ENCODE peak calls at places on chromosomes 13 and 19, in ten cellular contexts. One of them, this sample, is unnamed.

GRCh38 chr13:32448224-32448623 is 20.3 kb upstream of the N4BP2L1 start:
- DNase-seq in ELF-1: no peak
- DNase-seq in tibial nerve: no peak
- DNase-seq in amniotic stem cell: no peak
- DNase-seq in head of caudate nucleus: no peak
- DNase-seq in C1 segment of cervical spinal cord: no peak
- DNase-seq in DMS153: no peak
- DNase-seq in substantia nigra: no peak
- DNase-seq in AG08396: no peak
- DNase-seq in non-pigmented ciliary epithelial cell: no peak
- DNase-seq in this sample: no peak

GRCh38 chr19:46529622-46530451 is 34.2 kb upstream of the PNMA8B start:
- DNase-seq in ELF-1: peak
- DNase-seq in tibial nerve: peak
- DNase-seq in amniotic stem cell: peak
- DNase-seq in head of caudate nucleus: peak
- DNase-seq in C1 segment of cervical spinal cord: no peak
- DNase-seq in DMS153: peak
- DNase-seq in substantia nigra: peak
- DNase-seq in AG08396: peak
- DNase-seq in non-pigmented ciliary epithelial cell: no peak
- DNase-seq in this sample: no peak

GRCh38 chr13:91097269-91097668 is 250.2 kb upstream of the MIR17HG start:
- DNase-seq in ELF-1: no peak
- DNase-seq in tibial nerve: no peak
- DNase-seq in amniotic stem cell: no peak
- DNase-seq in head of caudate nucleus: no peak
- DNase-seq in C1 segment of cervical spinal cord: no peak
- DNase-seq in DMS153: no peak
- DNase-seq in substantia nigra: no peak
- DNase-seq in AG08396: no peak
- DNase-seq in non-pigmented ciliary epithelial cell: no peak
- DNase-seq in this sample: no peak

GRCh38 chr19:27770095-27770494 is 1442.9 kb downstream of the UQCRFS1 start:
- DNase-seq in ELF-1: no peak
- DNase-seq in tibial nerve: no peak
- DNase-seq in amniotic stem cell: no peak
- DNase-seq in head of caudate nucleus: no peak
- DNase-seq in C1 segment of cervical spinal cord: no peak
- DNase-seq in DMS153: no peak
- DNase-seq in substantia nigra: no peak
- DNase-seq in AG08396: no peak
- DNase-seq in non-pigmented ciliary epithelial cell: no peak
- DNase-seq in this sample: no peak

GRCh38 chr13:113562866-113563265 is 21.7 kb upstream of the TFDP1 start:
- DNase-seq in ELF-1: no peak
- DNase-seq in tibial nerve: no peak
- DNase-seq in amniotic stem cell: no peak
- DNase-seq in head of caudate nucleus: no peak
- DNase-seq in C1 segment of cervical spinal cord: no peak
- DNase-seq in DMS153: no peak
- DNase-seq in substantia nigra: no peak
- DNase-seq in AG08396: no peak
- DNase-seq in non-pigmented ciliary epithelial cell: no peak
- DNase-seq in this sample: no peak

GRCh38 chr13:32134991-32135390 is 103.4 kb downstream of the FRY start:
- DNase-seq in ELF-1: no peak
- DNase-seq in tibial nerve: no peak
- DNase-seq in amniotic stem cell: no peak
- DNase-seq in head of caudate nucleus: no peak
- DNase-seq in C1 segment of cervical spinal cord: no peak
- DNase-seq in DMS153: no peak
- DNase-seq in substantia nigra: no peak
- DNase-seq in AG08396: peak
- DNase-seq in non-pigmented ciliary epithelial cell: no peak
- DNase-seq in this sample: no peak

GRCh38 chr19:6041991-6042421 is 64.1 kb upstream of the RANBP3 start:
- DNase-seq in ELF-1: no peak
- DNase-seq in tibial nerve: no peak
- DNase-seq in amniotic stem cell: no peak
- DNase-seq in head of caudate nucleus: peak
- DNase-seq in C1 segment of cervical spinal cord: no peak
- DNase-seq in DMS153: no peak
- DNase-seq in substantia nigra: no peak
- DNase-seq in AG08396: no peak
- DNase-seq in non-pigmented ciliary epithelial cell: no peak
- DNase-seq in this sample: no peak

GRCh38 chr19:43820098-43820860 is 6.8 kb upstream of the ZNF283 start:
- DNase-seq in ELF-1: no peak
- DNase-seq in tibial nerve: no peak
- DNase-seq in amniotic stem cell: no peak
- DNase-seq in head of caudate nucleus: peak
- DNase-seq in C1 segment of cervical spinal cord: no peak
- DNase-seq in DMS153: no peak
- DNase-seq in substantia nigra: peak
- DNase-seq in AG08396: peak
- DNase-seq in non-pigmented ciliary epithelial cell: peak
- DNase-seq in this sample: no peak

GRCh38 chr19:10892256-10892655 is 20.9 kb downstream of the CARM1 start:
- DNase-seq in ELF-1: no peak
- DNase-seq in tibial nerve: no peak
- DNase-seq in amniotic stem cell: no peak
- DNase-seq in head of caudate nucleus: no peak
- DNase-seq in C1 segment of cervical spinal cord: no peak
- DNase-seq in DMS153: peak
- DNase-seq in substantia nigra: no peak
- DNase-seq in AG08396: no peak
- DNase-seq in non-pigmented ciliary epithelial cell: no peak
- DNase-seq in this sample: no peak

GRCh38 chr19:41877490-41877876 is 404 bp downstream of the CD79A start:
- DNase-seq in ELF-1: no peak
- DNase-seq in tibial nerve: no peak
- DNase-seq in amniotic stem cell: no peak
- DNase-seq in head of caudate nucleus: no peak
- DNase-seq in C1 segment of cervical spinal cord: no peak
- DNase-seq in DMS153: no peak
- DNase-seq in substantia nigra: no peak
- DNase-seq in AG08396: no peak
- DNase-seq in non-pigmented ciliary epithelial cell: no peak
- DNase-seq in this sample: no peak

GRCh38 chr13:71634605-71635443 is 232.2 kb downstream of the DACH1 start:
- DNase-seq in ELF-1: no peak
- DNase-seq in tibial nerve: no peak
- DNase-seq in amniotic stem cell: no peak
- DNase-seq in head of caudate nucleus: no peak
- DNase-seq in C1 segment of cervical spinal cord: no peak
- DNase-seq in DMS153: no peak
- DNase-seq in substantia nigra: no peak
- DNase-seq in AG08396: no peak
- DNase-seq in non-pigmented ciliary epithelial cell: no peak
- DNase-seq in this sample: no peak

GRCh38 chr19:10095948-10096614 is 6.4 kb downstream of the ANGPTL6 start:
- DNase-seq in ELF-1: peak
- DNase-seq in tibial nerve: peak
- DNase-seq in amniotic stem cell: peak
- DNase-seq in head of caudate nucleus: peak
- DNase-seq in C1 segment of cervical spinal cord: peak
- DNase-seq in DMS153: peak
- DNase-seq in substantia nigra: peak
- DNase-seq in AG08396: peak
- DNase-seq in non-pigmented ciliary epithelial cell: no peak
- DNase-seq in this sample: peak

GRCh38 chr19:46967578-46968018 is 52.0 kb upstream of the NPAS1 start:
- DNase-seq in ELF-1: no peak
- DNase-seq in tibial nerve: peak
- DNase-seq in amniotic stem cell: no peak
- DNase-seq in head of caudate nucleus: no peak
- DNase-seq in C1 segment of cervical spinal cord: no peak
- DNase-seq in DMS153: no peak
- DNase-seq in substantia nigra: no peak
- DNase-seq in AG08396: no peak
- DNase-seq in non-pigmented ciliary epithelial cell: no peak
- DNase-seq in this sample: no peak

GRCh38 chr13:48585456-48585840 is 52.6 kb upstream of the RCBTB2 start:
- DNase-seq in ELF-1: no peak
- DNase-seq in tibial nerve: no peak
- DNase-seq in amniotic stem cell: no peak
- DNase-seq in head of caudate nucleus: peak
- DNase-seq in C1 segment of cervical spinal cord: no peak
- DNase-seq in DMS153: no peak
- DNase-seq in substantia nigra: peak
- DNase-seq in AG08396: no peak
- DNase-seq in non-pigmented ciliary epithelial cell: no peak
- DNase-seq in this sample: no peak

GRCh38 chr13:49454388-49455015 is 10.4 kb downstream of the SETDB2 start:
- DNase-seq in ELF-1: no peak
- DNase-seq in tibial nerve: no peak
- DNase-seq in amniotic stem cell: no peak
- DNase-seq in head of caudate nucleus: no peak
- DNase-seq in C1 segment of cervical spinal cord: no peak
- DNase-seq in DMS153: no peak
- DNase-seq in substantia nigra: no peak
- DNase-seq in AG08396: peak
- DNase-seq in non-pigmented ciliary epithelial cell: no peak
- DNase-seq in this sample: no peak

GRCh38 chr19:15828121-15828620 is 12.7 kb upstream of the OR10H1 start:
- DNase-seq in ELF-1: peak
- DNase-seq in tibial nerve: no peak
- DNase-seq in amniotic stem cell: no peak
- DNase-seq in head of caudate nucleus: no peak
- DNase-seq in C1 segment of cervical spinal cord: no peak
- DNase-seq in DMS153: no peak
- DNase-seq in substantia nigra: no peak
- DNase-seq in AG08396: no peak
- DNase-seq in non-pigmented ciliary epithelial cell: no peak
- DNase-seq in this sample: no peak

This sample was measured in keratinocyte.